ENCODE peak calls at places on chromosomes 12 and 14, in nine cellular contexts. M, J, G, V, R, A, H, Q and S are unnamed samples.

GRCh38 chr12:45779936-45780335 is 50.4 kb downstream of the ARID2 start:
- DNase-seq in M (no peak), J (no peak), G (no peak), V (no peak), R (no peak), A (no peak), H (no peak), Q (no peak), S (no peak)

GRCh38 chr14:91466192-91466591 is 43.9 kb downstream of the PPP4R3A start:
- DNase-seq in M (no peak), J (no peak), G (no peak), V (no peak), R (no peak), A (no peak), H (no peak), Q (no peak), S (no peak)

GRCh38 chr12:64451687-64452558 is at the start of gene TBK1:
- DNase-seq in M (peak; percentile 96), J (peak; percentile 45), G (peak; percentile 93), V (peak; percentile 89), R (peak; percentile 91), A (peak; percentile 84), H (peak; percentile 97), Q (peak; percentile 93), S (peak; percentile 81)

GRCh38 chr14:53331921-53332320 is 178.8 kb upstream of the DDHD1 start:
- DNase-seq in M (no peak), J (no peak), G (no peak), V (peak; percentile 17), R (no peak), A (no peak), H (no peak), Q (no peak), S (no peak)

GRCh38 chr14:69287096-69287991 is 27.4 kb downstream of the GALNT16 start:
- DNase-seq in M (no peak), J (no peak), G (no peak), V (no peak), R (peak; percentile 71), A (no peak), H (no peak), Q (no peak), S (no peak)

GRCh38 chr12:124901003-124901402 is 13.4 kb downstream of the UBC start:
- DNase-seq in M (no peak), J (no peak), G (no peak), V (no peak), R (no peak), A (no peak), H (no peak), Q (no peak), S (peak; percentile 64)

GRCh38 chr12:94677778-94678177 is 27.4 kb upstream of the TMCC3 start:
- DNase-seq in M (no peak), J (no peak), G (no peak), V (no peak), R (no peak), A (no peak), H (no peak), Q (no peak), S (no peak)

GRCh38 chr14:103528158-103528511 is 861 bp upstream of the TRMT61A start:
- DNase-seq in M (no peak), J (no peak), G (peak; percentile 31), V (peak; percentile 40), R (peak; percentile 74), A (no peak), H (peak; percentile 64), Q (no peak), S (no peak)

GRCh38 chr14:105918496-105919262 is 392.3 kb downstream of the TMEM121 start:
- DNase-seq in M (no peak), J (no peak), G (no peak), V (no peak), R (no peak), A (no peak), H (peak; percentile 46), Q (no peak), S (no peak)

GRCh38 chr12:53220857-53221202 is 11.2 kb downstream of the RARG start:
- DNase-seq in M (peak; percentile 92), J (peak; percentile 69), G (peak; percentile 94), V (peak; percentile 96), R (peak; percentile 92), A (peak; percentile 90), H (peak; percentile 95), Q (peak; percentile 94), S (peak; percentile 93)

GRCh38 chr12:15278816-15279658 is 43.3 kb upstream of the PTPRO start:
- DNase-seq in M (peak; percentile 25), J (peak; percentile 85), G (peak; percentile 82), V (peak; percentile 85), R (no peak), A (peak; percentile 3), H (peak; percentile 56), Q (no peak), S (peak; percentile 95)

GRCh38 chr14:24873551-24873950 is 176.4 kb downstream of the STXBP6 start:
- DNase-seq in M (no peak), J (no peak), G (no peak), V (no peak), R (no peak), A (no peak), H (no peak), Q (no peak), S (no peak)

GRCh38 chr14:56262530-56262929 is 144.3 kb downstream of the PELI2 start:
- DNase-seq in M (no peak), J (no peak), G (no peak), V (no peak), R (no peak), A (no peak), H (no peak), Q (no peak), S (no peak)

GRCh38 chr12:16331998-16332397 is 15.4 kb upstream of the MGST1 start:
- DNase-seq in M (peak; percentile 28), J (no peak), G (no peak), V (no peak), R (no peak), A (no peak), H (no peak), Q (no peak), S (no peak)

GRCh38 chr12:106345739-106346138 is 11.8 kb upstream of the POLR3B start:
- DNase-seq in M (peak; percentile 65), J (no peak), G (no peak), V (peak; percentile 71), R (peak; percentile 69), A (peak; percentile 40), H (no peak), Q (peak; percentile 26), S (peak; percentile 85)
- TF ChIP-seq CTCF in M (peak; percentile 52), J (peak; percentile 36), G (peak; percentile 49), V (peak; percentile 51), R (peak; percentile 75), A (peak; percentile 42), H (no peak), Q (peak; percentile 34), S (peak; percentile 60)

GRCh38 chr12:40970320-40970907 is 217.7 kb upstream of the PDZRN4 start:
- DNase-seq in M (no peak), J (no peak), G (no peak), V (no peak), R (no peak), A (no peak), H (no peak), Q (no peak), S (peak; percentile 35)
- TF ChIP-seq CTCF in M (no peak), J (no peak), G (no peak), V (no peak), R (no peak), A (peak; percentile 7), H (no peak), Q (no peak), S (peak; percentile 22)

DNA sequence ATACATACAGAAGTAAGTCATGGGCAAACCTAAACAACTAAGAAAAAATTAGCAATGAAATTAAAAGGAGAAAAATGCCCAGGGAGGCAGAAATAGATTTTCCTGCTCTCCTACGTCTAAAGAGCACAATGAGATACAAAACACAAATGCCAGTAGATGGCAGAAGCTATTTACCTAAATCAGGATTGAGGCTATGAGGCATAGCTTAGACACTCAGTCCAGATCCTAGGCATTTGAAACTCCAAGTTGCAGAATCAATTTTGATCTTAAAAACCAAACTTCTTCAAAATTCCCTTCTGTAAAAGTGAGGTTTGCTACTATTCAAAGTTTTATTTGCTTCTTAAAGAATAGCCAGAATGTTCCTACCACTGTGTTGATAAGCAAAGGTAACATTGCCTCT is 368.6 kb downstream of the DAD1 start:
- DNase-seq in M (no peak), J (no peak), G (no peak), V (peak; percentile 1), R (no peak), A (peak; percentile 70), H (no peak), Q (no peak), S (no peak)
- TF ChIP-seq CTCF in M (no peak), J (no peak), G (no peak), V (no peak), R (no peak), A (peak; percentile 59), H (no peak), Q (no peak), S (no peak)

GRCh38 chr12:100991059-100991562 is 196.5 kb downstream of the ANO4 start:
- DNase-seq in M (no peak), J (no peak), G (no peak), V (no peak), R (no peak), A (no peak), H (no peak), Q (no peak), S (no peak)

GRCh38 chr12:100995771-100996170 is 201.2 kb downstream of the ANO4 start:
- DNase-seq in M (no peak), J (no peak), G (no peak), V (no peak), R (no peak), A (no peak), H (no peak), Q (no peak), S (no peak)

GRCh38 chr12:100995201-100995600 is 200.6 kb downstream of the ANO4 start:
- DNase-seq in M (no peak), J (no peak), G (no peak), V (peak; percentile 36), R (no peak), A (peak; percentile 50), H (no peak), Q (no peak), S (peak; percentile 34)

GRCh38 chr12:100992194-100992593 is 197.6 kb downstream of the ANO4 start:
- DNase-seq in M (no peak), J (no peak), G (no peak), V (no peak), R (no peak), A (no peak), H (no peak), Q (no peak), S (no peak)

DNA sequence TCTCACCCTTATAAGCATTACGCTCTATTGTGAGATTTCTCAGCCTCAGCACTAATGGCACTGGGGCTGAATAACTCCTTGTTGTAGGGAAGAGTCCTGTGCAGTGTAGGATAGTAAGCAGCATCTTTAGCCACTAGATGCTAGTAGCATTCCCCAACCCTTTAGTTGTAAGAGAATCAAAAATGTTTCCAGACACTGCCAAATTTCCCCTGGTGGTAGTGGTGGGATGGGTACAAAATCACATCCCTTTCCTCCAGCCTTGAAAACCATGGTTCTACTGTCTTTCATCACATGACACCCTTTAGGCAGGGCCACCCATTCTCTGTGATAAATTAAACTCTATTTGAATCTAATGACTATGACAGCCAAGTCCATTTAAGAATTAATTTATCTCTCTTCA is 199.3 kb downstream of the ANO4 start:
- DNase-seq in M (no peak), J (no peak), G (no peak), V (no peak), R (no peak), A (no peak), H (no peak), Q (no peak), S (no peak)
- TF ChIP-seq CTCF in M (no peak), J (no peak), G (no peak), V (no peak), R (peak; percentile 6), A (no peak), H (no peak), Q (no peak), S (no peak)

GRCh38 chr12:3333583-3333982 is 157.4 kb upstream of the PRMT8 start:
- DNase-seq in M (peak; percentile 35), J (no peak), G (no peak), V (no peak), R (peak; percentile 77), A (no peak), H (no peak), Q (peak; percentile 62), S (peak; percentile 20)
- TF ChIP-seq CTCF in M (no peak), J (no peak), G (no peak), V (no peak), R (peak; percentile 45), A (no peak), H (no peak), Q (no peak), S (no peak)